ENCODE peak calls at places on chromosome 11, in eight cellular contexts. W, X, P, O, L, T, R and V are unnamed samples.

GRCh38 chr11:34630544-34630943 is 9.7 kb downstream of the EHF start:
- DNase-seq in L (no peak), T (no peak), R (no peak), W (no peak), O (no peak), X (no peak), P (no peak), V (no peak)

GRCh38 chr11:61551630-61552029 is 29.2 kb downstream of the SYT7 start:
- DNase-seq in P (no peak), X (no peak), T (no peak), R (no peak), L (no peak), W (no peak), O (peak), V (no peak)

GRCh38 chr11:98587884-98588283 is 432.9 kb upstream of the CNTN5 start:
- DNase-seq in P (no peak), R (no peak), O (no peak), T (no peak), W (no peak), L (no peak), X (no peak), V (no peak)

GRCh38 chr11:45485070-45485716 is 180.2 kb downstream of the CHST1 start:
- DNase-seq in P (no peak), O (peak), L (no peak), X (no peak), W (no peak), R (no peak), T (no peak), V (no peak)

GRCh38 chr11:134654161-134654915 is 242.3 kb upstream of the B3GAT1 start:
- DNase-seq in P (peak), R (no peak), T (peak), O (no peak), W (peak), L (peak), X (peak), V (no peak)

GRCh38 chr11:130006929-130007328 is 4.3 kb upstream of the PRDM10 start:
- DNase-seq in O (no peak), X (no peak), T (no peak), P (no peak), R (no peak), L (no peak), W (no peak), V (no peak)

GRCh38 chr11:75557649-75558494 is 4.2 kb upstream of the SERPINH1 start:
- DNase-seq in O (peak), X (no peak), W (no peak), L (peak), T (no peak), P (no peak), R (no peak), V (no peak)

GRCh38 chr11:90414221-90414620 is 191.4 kb upstream of the CHORDC1 start:
- DNase-seq in W (no peak), T (no peak), R (no peak), X (no peak), O (no peak), L (no peak), P (no peak), V (no peak)

GRCh38 chr11:116418388-116419041 is 354.3 kb downstream of the BUD13 start:
- DNase-seq in R (no peak), L (no peak), P (no peak), T (no peak), W (no peak), O (no peak), X (no peak), V (no peak)

GRCh38 chr11:353315-353857 is 15.9 kb upstream of the B4GALNT4 start:
- DNase-seq in T (no peak), W (no peak), P (no peak), R (no peak), X (peak), O (peak), L (peak), V (no peak)

GRCh38 chr11:115808351-115808940 is 304.2 kb upstream of the CADM1 start:
- DNase-seq in L (no peak), T (no peak), X (no peak), W (no peak), O (no peak), R (no peak), P (no peak), V (no peak)

GRCh38 chr11:606245-606644 is 9.5 kb downstream of the IRF7 start:
- DNase-seq in O (peak), L (peak), X (no peak), W (no peak), P (no peak), R (no peak), T (no peak), V (no peak)

GRCh38 chr11:131458421-131458820 is 88.0 kb downstream of the NTM start:
- DNase-seq in T (no peak), X (no peak), O (no peak), R (no peak), W (no peak), L (no peak), P (no peak), V (no peak)

GRCh38 chr11:44780940-44781631 is 54.3 kb downstream of the TSPAN18 start:
- DNase-seq in O (peak), R (no peak), P (no peak), L (peak), X (no peak), T (no peak), W (no peak), V (no peak)

GRCh38 chr11:100072131-100072530 is 615.0 kb upstream of the ARHGAP42 start:
- DNase-seq in P (no peak), T (no peak), X (no peak), W (no peak), R (no peak), O (no peak), L (no peak), V (no peak)

GRCh38 chr11:118587952-118588351 is 15.7 kb downstream of the ARCN1 start:
- DNase-seq in L (no peak), P (no peak), T (no peak), O (no peak), W (no peak), X (no peak), R (no peak), V (no peak)

GRCh38 chr11:22633354-22633902 is 7.8 kb upstream of the FANCF start:
- DNase-seq in W (no peak), R (no peak), L (no peak), P (no peak), O (no peak), X (no peak), T (no peak), V (no peak)

GRCh38 chr11:57323503-57324153 is 1.1 kb downstream of the TNKS1BP1 start:
- DNase-seq in W (no peak), O (peak), P (no peak), R (no peak), T (no peak), L (no peak), X (no peak), V (no peak)

GRCh38 chr11:17296852-17297559 is 20.5 kb downstream of the NUCB2 start:
- DNase-seq in T (no peak), P (no peak), W (no peak), L (no peak), O (no peak), X (no peak), R (no peak), V (no peak)

GRCh38 chr11:17183836-17184235 is 23.9 kb downstream of the PIK3C2A start:
- DNase-seq in R (no peak), O (no peak), T (no peak), W (no peak), L (no peak), P (no peak), X (no peak), V (no peak)

GRCh38 chr11:100890779-100891178 is 203.7 kb downstream of the ARHGAP42 start:
- DNase-seq in O (no peak), R (peak), L (no peak), W (no peak), X (no peak), T (no peak), P (no peak), V (no peak)

GRCh38 chr11:108591893-108592292 is 1.7 kb downstream of the EXPH5 start:
- DNase-seq in L (no peak), W (peak), R (no peak), T (no peak), X (no peak), O (no peak), P (no peak), V (no peak)

GRCh38 chr11:111561801-111562325 is 21.3 kb downstream of the LAYN start:
- DNase-seq in X (no peak), O (no peak), T (no peak), L (no peak), W (peak), R (peak), P (no peak), V (no peak)

GRCh38 chr11:48683226-48683720 is 194.7 kb downstream of the OR4A47 start:
- DNase-seq in T (no peak), O (no peak), R (no peak), L (no peak), P (no peak), X (peak), W (no peak), V (no peak)

GRCh38 chr11:76552987-76553386 is 108.2 kb downstream of the EMSY start:
- DNase-seq in L (no peak), T (no peak), O (no peak), W (no peak), R (no peak), P (no peak), X (no peak), V (no peak)

GRCh38 chr11:65530157-65530496 is 5.2 kb downstream of the SCYL1 start:
- DNase-seq in W (no peak), L (no peak), T (peak), R (no peak), P (no peak), X (no peak), O (no peak), V (no peak)

GRCh38 chr11:115503083-115503885 is 931 bp downstream of the CADM1 start:
- DNase-seq in L (peak), X (peak), W (peak), O (peak), P (peak), R (no peak), T (no peak), V (no peak)